ENCODE peak calls at places on chromosomes 16 and 17, in five cellular contexts. One of them, this sample, is unnamed.

GRCh38 chr17:37092701-37093100 is 143.9 kb downstream of the AATF start:
- DNase-seq in tibial artery: no peak
- DNase-seq in brain microvascular endothelial cell: no peak
- DNase-seq in thoracic aorta: no peak
- DNase-seq in GM23338: no peak
- DNase-seq in this sample: no peak

GRCh38 chr17:78200451-78200850 is 13.3 kb downstream of the AFMID start:
- DNase-seq in tibial artery: no peak
- DNase-seq in brain microvascular endothelial cell: no peak
- DNase-seq in thoracic aorta: no peak
- DNase-seq in GM23338: no peak
- DNase-seq in this sample: no peak

GRCh38 chr16:62256406-62256805 is 220.2 kb upstream of the CDH8 start:
- DNase-seq in tibial artery: no peak
- DNase-seq in brain microvascular endothelial cell: no peak
- DNase-seq in thoracic aorta: no peak
- DNase-seq in GM23338: peak
- DNase-seq in this sample: no peak

GRCh38 chr17:6070280-6070894 is at the start of gene WSCD1:
- DNase-seq in tibial artery: no peak
- DNase-seq in brain microvascular endothelial cell: no peak
- DNase-seq in thoracic aorta: no peak
- DNase-seq in GM23338: peak
- DNase-seq in this sample: no peak

GRCh38 chr17:7781467-7781866 is 52.5 kb upstream of the KDM6B start:
- DNase-seq in tibial artery: no peak
- DNase-seq in brain microvascular endothelial cell: no peak
- DNase-seq in thoracic aorta: no peak
- DNase-seq in GM23338: no peak
- DNase-seq in this sample: no peak

GRCh38 chr16:72247821-72248253 is 75.9 kb upstream of the PMFBP1 start:
- DNase-seq in tibial artery: no peak
- DNase-seq in brain microvascular endothelial cell: peak
- DNase-seq in thoracic aorta: no peak
- DNase-seq in GM23338: no peak
- DNase-seq in this sample: no peak

GRCh38 chr17:51645056-51645455 is 384.7 kb downstream of the UTP18 start:
- DNase-seq in tibial artery: no peak
- DNase-seq in brain microvascular endothelial cell: no peak
- DNase-seq in thoracic aorta: no peak
- DNase-seq in GM23338: no peak
- DNase-seq in this sample: no peak

GRCh38 chr16:57666353-57667068 is 1.6 kb upstream of the ADGRG3 start:
- DNase-seq in tibial artery: no peak
- DNase-seq in brain microvascular endothelial cell: no peak
- DNase-seq in thoracic aorta: no peak
- DNase-seq in GM23338: no peak
- DNase-seq in this sample: no peak

GRCh38 chr16:306911-307370 is 24.0 kb downstream of the PDIA2 start:
- DNase-seq in tibial artery: no peak
- DNase-seq in brain microvascular endothelial cell: no peak
- DNase-seq in thoracic aorta: no peak
- DNase-seq in GM23338: no peak
- DNase-seq in this sample: no peak

GRCh38 chr16:84500531-84500930 is 3.9 kb downstream of the MEAK7 start:
- DNase-seq in tibial artery: peak
- DNase-seq in brain microvascular endothelial cell: no peak
- DNase-seq in thoracic aorta: no peak
- DNase-seq in GM23338: no peak
- DNase-seq in this sample: no peak

GRCh38 chr17:82867763-82868325 is 28.0 kb upstream of the ZNF750 start:
- DNase-seq in tibial artery: no peak
- DNase-seq in brain microvascular endothelial cell: no peak
- DNase-seq in thoracic aorta: no peak
- DNase-seq in GM23338: no peak
- DNase-seq in this sample: no peak

GRCh38 chr17:40442392-40443195 is 656 bp upstream of the IGFBP4 start:
- DNase-seq in tibial artery: peak
- DNase-seq in brain microvascular endothelial cell: no peak
- DNase-seq in thoracic aorta: no peak
- DNase-seq in GM23338: peak
- DNase-seq in this sample: no peak

GRCh38 chr17:74446551-74447500 is 14.9 kb downstream of the GPRC5C start:
- DNase-seq in tibial artery: peak
- DNase-seq in brain microvascular endothelial cell: no peak
- DNase-seq in thoracic aorta: peak
- DNase-seq in GM23338: no peak
- DNase-seq in this sample: no peak
- TF ChIP-seq CTCF in tibial artery: peak
- TF ChIP-seq CTCF in brain microvascular endothelial cell: no peak
- TF ChIP-seq CTCF in thoracic aorta: no peak
- TF ChIP-seq CTCF in GM23338: no peak
- TF ChIP-seq CTCF in this sample: no peak

GRCh38 chr17:12995896-12996295 is 21.9 kb downstream of the ELAC2 start:
- DNase-seq in tibial artery: peak
- DNase-seq in brain microvascular endothelial cell: no peak
- DNase-seq in thoracic aorta: no peak
- DNase-seq in GM23338: no peak
- DNase-seq in this sample: no peak
- TF ChIP-seq CTCF in tibial artery: no peak
- TF ChIP-seq CTCF in brain microvascular endothelial cell: no peak
- TF ChIP-seq CTCF in thoracic aorta: no peak
- TF ChIP-seq CTCF in GM23338: no peak
- TF ChIP-seq CTCF in this sample: no peak

GRCh38 chr17:31521632-31522283 is 130.3 kb downstream of the RAB11FIP4 start:
- DNase-seq in tibial artery: no peak
- DNase-seq in brain microvascular endothelial cell: no peak
- DNase-seq in thoracic aorta: no peak
- DNase-seq in GM23338: no peak
- DNase-seq in this sample: no peak
- TF ChIP-seq CTCF in tibial artery: no peak
- TF ChIP-seq CTCF in brain microvascular endothelial cell: no peak
- TF ChIP-seq CTCF in thoracic aorta: no peak
- TF ChIP-seq CTCF in GM23338: peak
- TF ChIP-seq CTCF in this sample: no peak

GRCh38 chr17:80887639-80888175 is 103.9 kb upstream of the CHMP6 start:
- DNase-seq in tibial artery: no peak
- DNase-seq in brain microvascular endothelial cell: no peak
- DNase-seq in thoracic aorta: no peak
- DNase-seq in GM23338: no peak
- DNase-seq in this sample: no peak
- TF ChIP-seq CTCF in tibial artery: no peak
- TF ChIP-seq CTCF in brain microvascular endothelial cell: no peak
- TF ChIP-seq CTCF in thoracic aorta: no peak
- TF ChIP-seq CTCF in GM23338: no peak
- TF ChIP-seq CTCF in this sample: no peak

GRCh38 chr16:27224271-27224737 is 21.0 kb downstream of the KDM8 start:
- DNase-seq in tibial artery: no peak
- DNase-seq in brain microvascular endothelial cell: no peak
- DNase-seq in thoracic aorta: no peak
- DNase-seq in GM23338: no peak
- DNase-seq in this sample: no peak

GRCh38 chr16:27226476-27226875 is 23.1 kb downstream of the KDM8 start:
- DNase-seq in tibial artery: no peak
- DNase-seq in brain microvascular endothelial cell: no peak
- DNase-seq in thoracic aorta: no peak
- DNase-seq in GM23338: no peak
- DNase-seq in this sample: no peak

GRCh38 chr16:27224741-27225300 is 21.5 kb downstream of the KDM8 start:
- DNase-seq in tibial artery: no peak
- DNase-seq in brain microvascular endothelial cell: no peak
- DNase-seq in thoracic aorta: no peak
- DNase-seq in GM23338: no peak
- DNase-seq in this sample: no peak

GRCh38 chr16:27226976-27227705 is 23.8 kb downstream of the KDM8 start:
- DNase-seq in tibial artery: no peak
- DNase-seq in brain microvascular endothelial cell: no peak
- DNase-seq in thoracic aorta: no peak
- DNase-seq in GM23338: no peak
- DNase-seq in this sample: no peak

DNA sequence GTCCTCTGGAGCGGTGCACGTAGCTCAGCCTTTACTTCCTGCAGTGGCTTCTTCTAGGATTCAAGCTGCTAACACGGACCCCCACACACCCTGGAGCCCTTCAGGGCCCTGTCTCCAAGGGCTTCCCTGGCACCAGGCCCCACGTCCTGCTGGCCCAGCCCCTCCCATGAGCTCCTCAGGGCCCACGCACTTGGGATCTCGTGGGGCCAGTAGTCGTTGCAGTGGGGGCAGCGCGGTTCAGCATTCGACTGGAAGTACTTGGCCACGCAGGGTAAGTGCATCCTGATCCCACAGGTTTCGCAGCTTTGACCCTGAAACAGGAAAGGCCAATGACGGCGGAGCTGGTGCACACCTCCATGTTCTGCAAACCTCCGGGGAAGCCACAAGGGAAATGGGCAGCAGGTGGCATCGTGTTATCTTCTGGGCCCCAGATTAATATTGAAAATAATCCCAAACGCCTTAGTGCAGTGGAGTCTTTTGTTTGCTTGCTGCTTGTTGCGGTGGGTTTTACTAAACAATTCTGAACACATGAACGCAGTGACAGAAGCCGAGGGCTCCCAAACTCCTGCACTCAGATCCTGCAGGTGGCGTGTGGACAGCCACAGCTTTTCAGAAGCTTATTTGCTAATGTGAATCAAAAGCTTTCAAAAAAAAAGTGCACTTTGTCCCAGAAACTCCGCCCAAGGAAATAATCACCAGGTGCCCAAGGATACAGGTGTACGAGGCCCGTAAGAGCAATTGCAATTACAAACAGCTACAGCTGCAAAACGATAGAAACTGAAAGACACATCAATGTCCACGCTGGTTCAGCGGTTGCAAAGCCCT is 22.4 kb downstream of the KDM8 start:
- DNase-seq in tibial artery: no peak
- DNase-seq in brain microvascular endothelial cell: no peak
- DNase-seq in thoracic aorta: no peak
- DNase-seq in GM23338: no peak
- DNase-seq in this sample: no peak
- TF ChIP-seq CTCF in tibial artery: no peak
- TF ChIP-seq CTCF in brain microvascular endothelial cell: peak
- TF ChIP-seq CTCF in thoracic aorta: no peak
- TF ChIP-seq CTCF in GM23338: no peak
- TF ChIP-seq CTCF in this sample: no peak

DNA sequence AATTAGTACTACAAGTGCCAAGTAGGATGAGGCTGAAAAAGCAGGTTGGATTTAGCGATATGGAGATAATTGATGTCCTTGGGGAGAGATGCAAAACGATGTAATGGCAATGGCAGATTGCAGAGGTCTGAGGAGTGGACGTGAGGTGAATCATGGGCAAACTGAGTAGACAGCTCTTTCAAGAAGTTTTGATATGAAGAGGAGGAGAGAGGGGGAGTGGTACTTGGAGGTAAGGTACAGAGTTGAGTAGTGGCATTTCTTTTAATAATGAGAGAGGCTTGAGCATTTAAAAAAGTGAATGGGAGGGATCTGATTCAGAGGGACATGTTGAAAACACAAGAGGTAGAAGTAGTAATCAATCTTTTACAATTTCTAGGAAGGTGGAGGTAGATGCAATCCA is 17.7 kb upstream of the VPS4A start:
- DNase-seq in tibial artery: no peak
- DNase-seq in brain microvascular endothelial cell: no peak
- DNase-seq in thoracic aorta: no peak
- DNase-seq in GM23338: no peak
- DNase-seq in this sample: no peak
- TF ChIP-seq CTCF in tibial artery: no peak
- TF ChIP-seq CTCF in brain microvascular endothelial cell: no peak
- TF ChIP-seq CTCF in thoracic aorta: no peak
- TF ChIP-seq CTCF in GM23338: no peak
- TF ChIP-seq CTCF in this sample: no peak

GRCh38 chr17:19260958-19261357 is 23.8 kb downstream of the EPN2 start:
- DNase-seq in tibial artery: no peak
- DNase-seq in brain microvascular endothelial cell: no peak
- DNase-seq in thoracic aorta: no peak
- DNase-seq in GM23338: no peak
- DNase-seq in this sample: no peak
- TF ChIP-seq CTCF in tibial artery: no peak
- TF ChIP-seq CTCF in brain microvascular endothelial cell: peak
- TF ChIP-seq CTCF in thoracic aorta: no peak
- TF ChIP-seq CTCF in GM23338: no peak
- TF ChIP-seq CTCF in this sample: no peak

GRCh38 chr17:50213026-50214015 is 11.9 kb upstream of the COL1A1 start:
- DNase-seq in tibial artery: no peak
- DNase-seq in brain microvascular endothelial cell: no peak
- DNase-seq in thoracic aorta: no peak
- DNase-seq in GM23338: peak
- DNase-seq in this sample: no peak
- TF ChIP-seq CTCF in tibial artery: no peak
- TF ChIP-seq CTCF in brain microvascular endothelial cell: peak
- TF ChIP-seq CTCF in thoracic aorta: no peak
- TF ChIP-seq CTCF in GM23338: peak
- TF ChIP-seq CTCF in this sample: no peak

DNA sequence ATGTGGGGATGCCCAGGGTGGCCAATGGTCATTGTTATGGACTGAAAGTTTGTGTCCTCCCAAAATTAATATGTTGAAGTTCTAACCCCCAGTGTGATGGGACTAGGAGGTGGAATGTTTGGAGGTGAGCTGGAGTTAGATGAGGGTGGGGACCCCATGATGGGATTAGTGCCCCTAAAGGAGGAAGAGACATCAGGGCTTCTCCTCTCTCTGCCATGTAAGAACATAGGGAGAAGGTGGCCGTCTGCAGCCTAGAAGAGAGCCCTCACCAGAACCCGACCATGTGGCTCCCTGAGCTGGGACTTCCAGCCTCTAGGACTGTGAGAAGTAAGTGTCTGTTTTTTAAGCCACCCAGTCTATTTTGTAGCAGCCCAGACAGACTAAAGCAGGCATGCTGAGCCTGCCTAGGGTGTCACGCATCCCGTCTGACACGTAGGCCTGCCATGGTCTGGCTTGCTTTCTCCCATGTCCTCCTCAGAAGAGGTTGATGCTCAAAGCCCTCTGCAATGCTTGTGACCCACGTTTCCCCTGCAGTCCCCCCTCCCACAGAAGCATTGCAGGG is 4.0 kb upstream of the PRPSAP1 start:
- DNase-seq in tibial artery: no peak
- DNase-seq in brain microvascular endothelial cell: no peak
- DNase-seq in thoracic aorta: no peak
- DNase-seq in GM23338: no peak
- DNase-seq in this sample: no peak
- TF ChIP-seq CTCF in tibial artery: no peak
- TF ChIP-seq CTCF in brain microvascular endothelial cell: no peak
- TF ChIP-seq CTCF in thoracic aorta: no peak
- TF ChIP-seq CTCF in GM23338: no peak
- TF ChIP-seq CTCF in this sample: no peak

This sample was measured in activated B cell treated with CpG ODN at 0.5 μM for 24 hours.